ENCODE peak calls at places on chromosomes 1 and 21, in seven cellular contexts. O is pancreas, E is HFF-Myc, N is mesothelial cell of epicardium, S is AG04450, X is brain microvascular endothelial cell, L is AG09309. C is an unnamed sample.

GRCh38 chr1:112735752-112736151 is 20.6 kb upstream of the PPM1J start:
- DNase-seq in X (peak; percentile 77), L (peak; percentile 20), N (no peak), S (peak; percentile 53), O (no peak), E (peak; percentile 42), C (no peak)

GRCh38 chr1:168709407-168709891 is 19.6 kb downstream of the DPT start:
- DNase-seq in O (peak; percentile 51), X (peak; percentile 31), L (peak; percentile 83), S (no peak), N (no peak), E (peak; percentile 88), C (peak; percentile 67)

GRCh38 chr1:168419746-168420145 is 124.1 kb downstream of the XCL2 start:
- DNase-seq in O (no peak), L (no peak), E (no peak), N (no peak), S (no peak), X (no peak), C (no peak)

GRCh38 chr1:39076127-39076798 is 50.1 kb downstream of the NDUFS5 start:
- DNase-seq in N (no peak), X (peak; percentile 69), S (no peak), E (no peak), O (peak; percentile 82), L (no peak), C (no peak)

GRCh38 chr1:222250376-222250775 is 297.5 kb downstream of the HHIPL2 start:
- DNase-seq in O (no peak), L (peak; percentile 46), X (no peak), S (no peak), N (no peak), E (no peak), C (peak; percentile 23)

GRCh38 chr21:34797926-34798595 is 129.3 kb downstream of the CLIC6 start:
- DNase-seq in X (no peak), O (no peak), N (no peak), S (no peak), E (no peak), L (no peak), C (no peak)

GRCh38 chr1:175129997-175130648 is 62.5 kb downstream of the KIAA0040 start:
- DNase-seq in X (peak; percentile 26), N (no peak), E (no peak), S (no peak), L (no peak), O (no peak), C (no peak)

GRCh38 chr1:183212870-183213269 is 26.8 kb downstream of the LAMC2 start:
- DNase-seq in O (no peak), X (no peak), N (no peak), S (no peak), E (no peak), L (no peak), C (no peak)

GRCh38 chr1:234239515-234239914 is 133.7 kb upstream of the COA6 start:
- DNase-seq in E (no peak), N (no peak), L (no peak), S (no peak), O (no peak), X (no peak), C (no peak)

GRCh38 chr21:16169810-16170209 is 440.0 kb downstream of the USP25 start:
- DNase-seq in X (no peak), O (no peak), E (no peak), S (no peak), L (no peak), N (no peak), C (no peak)

GRCh38 chr1:103197266-103197665 is 88.9 kb upstream of the COL11A1 start:
- DNase-seq in S (no peak), E (no peak), X (peak; percentile 79), N (no peak), L (peak; percentile 62), O (no peak), C (no peak)

GRCh38 chr21:44529011-44529421 is 11.0 kb downstream of the KRTAP10-1 start:
- DNase-seq in S (no peak), O (no peak), N (no peak), X (no peak), E (no peak), L (no peak), C (no peak)

GRCh38 chr1:85087659-85088407 is 39.5 kb upstream of the MCOLN3 start:
- DNase-seq in L (no peak), E (no peak), X (no peak), S (no peak), O (no peak), N (no peak), C (no peak)

GRCh38 chr1:41631971-41632370 is 147.5 kb upstream of the EDN2 start:
- DNase-seq in X (peak; percentile 74), O (no peak), N (no peak), L (no peak), S (no peak), E (no peak), C (no peak)

GRCh38 chr1:1462318-1462966 is 9.1 kb upstream of the ATAD3B start:
- DNase-seq in O (peak; percentile 75), E (peak; percentile 68), L (no peak), S (no peak), N (no peak), X (no peak), C (no peak)

GRCh38 chr1:78676996-78677395 is 27.4 kb downstream of the IFI44 start:
- DNase-seq in S (no peak), O (no peak), X (no peak), N (no peak), E (no peak), L (no peak), C (no peak)

GRCh38 chr1:156929596-156930238 is 9.3 kb downstream of the LRRC71 start:
- DNase-seq in L (no peak), N (no peak), S (no peak), O (no peak), X (no peak), E (no peak), C (no peak)

GRCh38 chr1:156930483-156930882 is 10.1 kb downstream of the LRRC71 start:
- DNase-seq in S (no peak), E (no peak), X (no peak), O (no peak), N (no peak), L (no peak), C (no peak)

GRCh38 chr1:156926175-156926574 is 5.7 kb downstream of the LRRC71 start:
- DNase-seq in O (no peak), X (peak; percentile 70), E (peak; percentile 56), S (no peak), L (no peak), N (no peak), C (no peak)

GRCh38 chr1:156927215-156928042 is 7.0 kb downstream of the LRRC71 start:
- DNase-seq in N (peak; percentile 68), L (no peak), O (peak; percentile 58), X (peak; percentile 67), S (peak; percentile 26), E (peak; percentile 29), C (peak; percentile 20)

DNA sequence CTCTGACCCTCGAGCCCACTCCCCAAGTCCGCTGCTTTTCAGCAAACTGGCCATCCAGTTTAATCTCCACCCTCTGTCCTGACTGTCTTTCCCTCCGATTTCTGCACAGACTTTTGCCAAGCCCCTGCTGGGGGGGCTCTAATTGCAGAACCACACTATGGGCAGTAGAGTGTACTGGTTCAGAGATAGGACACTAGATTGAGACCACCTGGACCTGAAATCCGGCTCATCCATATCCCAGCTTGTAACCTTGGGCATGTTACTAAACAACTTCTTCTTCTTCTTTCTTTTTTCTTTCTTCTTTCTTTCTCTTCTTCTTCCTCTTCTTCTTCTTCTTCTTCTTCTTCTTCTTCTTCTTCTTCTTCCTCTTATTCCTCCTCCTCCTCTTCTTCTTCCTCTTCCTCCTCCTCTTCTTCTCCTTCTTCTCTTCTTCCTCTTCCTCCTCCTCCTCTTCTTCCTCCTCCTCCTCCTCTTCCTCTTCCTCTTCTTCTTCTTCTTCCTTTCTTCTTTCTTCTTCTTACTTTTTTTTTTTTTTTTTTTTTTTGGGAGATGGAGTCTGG is 7.7 kb downstream of the LRRC71 start:
- DNase-seq in N (no peak), O (no peak), L (no peak), E (no peak), X (no peak), S (no peak), C (no peak)
- TF ChIP-seq CTCF in N (peak; percentile 4), O (no peak), L (no peak), E (no peak), X (no peak), S (no peak), C (no peak)

GRCh38 chr1:59041878-59042277 is 255.0 kb upstream of the FGGY start:
- DNase-seq in E (no peak), S (no peak), O (no peak), L (no peak), N (no peak), X (no peak), C (no peak)
- TF ChIP-seq CTCF in E (no peak), S (peak; percentile 26), O (no peak), L (peak; percentile 48), N (no peak), X (peak; percentile 44), C (no peak)

DNA sequence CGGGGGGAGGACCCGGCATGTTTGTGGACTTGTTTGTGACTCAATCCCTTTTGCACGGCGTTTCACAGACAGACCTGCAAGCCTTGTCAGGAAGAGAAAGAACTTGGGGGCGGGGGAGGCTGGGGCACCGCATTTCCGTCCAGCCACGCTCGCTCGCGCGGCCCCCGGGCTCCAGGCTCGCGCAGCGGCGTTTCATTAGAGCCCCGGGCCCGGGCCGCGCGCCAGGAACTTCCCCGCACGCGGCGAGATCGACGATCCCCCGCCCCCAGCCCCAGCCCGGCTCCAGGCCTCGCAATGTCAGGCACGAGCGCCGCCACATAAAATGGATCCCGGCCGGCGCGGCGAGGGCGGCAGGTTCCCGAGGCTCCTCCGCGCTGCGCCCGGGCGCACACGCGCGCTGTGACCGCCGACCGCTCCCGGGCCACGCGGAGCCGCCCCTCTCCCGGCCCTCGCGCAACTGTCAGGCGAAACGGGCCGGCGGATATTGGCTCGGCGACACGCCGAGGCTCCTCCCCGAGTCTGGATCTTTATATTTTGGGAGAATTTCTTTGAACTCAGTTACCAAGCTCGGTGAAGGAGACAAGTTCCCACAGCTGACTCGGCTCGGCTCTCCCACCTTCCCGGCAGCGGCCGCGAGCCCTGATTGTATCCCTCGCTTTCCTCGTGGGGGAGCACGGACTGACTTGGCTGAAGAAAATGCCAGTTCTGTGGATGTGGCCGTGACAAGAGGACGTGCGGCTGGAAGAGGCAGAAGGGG is at the start of gene KIF26B:
- DNase-seq in N (peak; percentile 69), E (no peak), S (no peak), L (no peak), O (peak; percentile 46), X (peak; percentile 50), C (no peak)
- TF ChIP-seq CTCF in N (no peak), E (no peak), S (no peak), L (no peak), O (no peak), X (peak; percentile 10), C (peak; percentile 16)

GRCh38 chr1:203338335-203339036 is 12.4 kb downstream of the FMOD start:
- DNase-seq in S (no peak), L (no peak), O (peak; percentile 61), X (peak; percentile 40), E (peak; percentile 45), N (no peak), C (no peak)

GRCh38 chr1:203343956-203344355 is 7.0 kb downstream of the FMOD start:
- DNase-seq in N (no peak), L (no peak), O (no peak), E (no peak), X (no peak), S (no peak), C (no peak)

GRCh38 chr1:203342192-203342940 is 8.6 kb downstream of the FMOD start:
- DNase-seq in N (no peak), O (peak; percentile 68), S (no peak), L (no peak), E (no peak), X (peak; percentile 10), C (no peak)

GRCh38 chr1:203336097-203336496 is 14.8 kb downstream of the FMOD start:
- DNase-seq in E (no peak), S (no peak), N (no peak), O (no peak), L (no peak), X (no peak), C (no peak)

GRCh38 chr1:203340112-203340804 is 10.7 kb downstream of the FMOD start:
- DNase-seq in L (no peak), O (peak; percentile 80), S (peak; percentile 55), X (peak; percentile 62), E (peak; percentile 69), N (peak; percentile 46), C (peak; percentile 60)
- TF ChIP-seq CTCF in L (peak; percentile 83), O (peak; percentile 77), S (peak; percentile 87), X (peak; percentile 93), E (peak; percentile 90), N (peak; percentile 79), C (peak; percentile 89)